ENCODE peak calls at places on chromosome 20, in four cellular contexts. Q, D, C and A are unnamed samples.

GRCh38 chr20:61730631-61731362 is 334.9 kb downstream of the TAF4 start:
- DNase-seq in Q (no peak), D (no peak), C (no peak), A (no peak)

GRCh38 chr20:43448748-43449535 is 8.8 kb upstream of the SRSF6 start:
- DNase-seq in Q (peak), D (peak), C (peak), A (no peak)

GRCh38 chr20:44134897-44135810 is 51.8 kb downstream of the JPH2 start:
- DNase-seq in Q (no peak), D (no peak), C (no peak), A (no peak)

GRCh38 chr20:61494763-61495595 is 242.9 kb downstream of the CDH4 start:
- DNase-seq in Q (no peak), D (no peak), C (no peak), A (no peak)

GRCh38 chr20:57772349-57772964 is 62.6 kb upstream of the PMEPA1 start:
- DNase-seq in Q (no peak), D (peak), C (no peak), A (no peak)

GRCh38 chr20:57509665-57510237 is 15.2 kb downstream of the CTCFL start:
- DNase-seq in Q (no peak), D (no peak), C (no peak), A (no peak)

GRCh38 chr20:59518881-59519706 is 85.2 kb upstream of the PHACTR3 start:
- DNase-seq in Q (peak), D (peak), C (no peak), A (no peak)

GRCh38 chr20:17566345-17566744 is 3.5 kb upstream of the DSTN start:
- DNase-seq in Q (no peak), D (no peak), C (no peak), A (no peak)

GRCh38 chr20:58595167-58595566 is 55.9 kb upstream of the STX16 start:
- DNase-seq in Q (no peak), D (no peak), C (no peak), A (no peak)

GRCh38 chr20:14566505-14566904 is 229.1 kb upstream of the FLRT3 start:
- DNase-seq in Q (no peak), D (no peak), C (no peak), A (no peak)

GRCh38 chr20:46122071-46122470 is 4.0 kb downstream of the CD40 start:
- DNase-seq in Q (no peak), D (peak), C (no peak), A (no peak)

GRCh38 chr20:56414842-56415765 is 3.0 kb downstream of the CASS4 start:
- DNase-seq in Q (no peak), D (peak), C (no peak), A (no peak)

GRCh38 chr20:2840967-2841531 is 504 bp downstream of the VPS16 start:
- DNase-seq in Q (peak), D (peak), C (peak), A (no peak)

GRCh38 chr20:57615472-57615855 is 4.8 kb downstream of the ZBP1 start:
- DNase-seq in Q (no peak), D (no peak), C (no peak), A (no peak)

GRCh38 chr20:62609811-62610757 is 32.2 kb upstream of the SLCO4A1 start:
- DNase-seq in Q (no peak), D (no peak), C (no peak), A (no peak)

GRCh38 chr20:42686057-42686456 is 503.6 kb downstream of the PTPRT start:
- DNase-seq in Q (peak), D (no peak), C (no peak), A (no peak)

GRCh38 chr20:16713056-16713455 is 16.8 kb upstream of the SNRPB2 start:
- DNase-seq in Q (no peak), D (no peak), C (no peak), A (no peak)

GRCh38 chr20:57882451-57883161 is 172.8 kb upstream of the PMEPA1 start:
- DNase-seq in Q (no peak), D (no peak), C (no peak), A (no peak)

GRCh38 chr20:57392130-57392445 is 892 bp downstream of the RBM38 start:
- DNase-seq in Q (no peak), D (no peak), C (no peak), A (no peak)

GRCh38 chr20:57598060-57598459 is 22.2 kb downstream of the ZBP1 start:
- DNase-seq in Q (no peak), D (no peak), C (no peak), A (no peak)

GRCh38 chr20:37376791-37377190 is 30.9 kb downstream of the SRC start:
- DNase-seq in Q (no peak), D (no peak), C (no peak), A (no peak)

GRCh38 chr20:53984781-53985518 is 85.4 kb downstream of the BCAS1 start:
- DNase-seq in Q (no peak), D (no peak), C (no peak), A (no peak)

GRCh38 chr20:46307139-46307998 is 929 bp downstream of the CDH22 start:
- DNase-seq in Q (peak), D (peak), C (peak), A (no peak)

GRCh38 chr20:59270380-59270779 is 30.0 kb upstream of the EDN3 start:
- DNase-seq in Q (no peak), D (no peak), C (no peak), A (no peak)

GRCh38 chr20:38043512-38044300 is 10.2 kb downstream of the RPRD1B start:
- DNase-seq in Q (no peak), D (peak), C (no peak), A (no peak)

GRCh38 chr20:2130668-2131067 is 29.0 kb downstream of the STK35 start:
- DNase-seq in Q (no peak), D (no peak), C (no peak), A (no peak)

GRCh38 chr20:63749597-63750508 is 10.3 kb downstream of the SLC2A4RG start:
- DNase-seq in Q (no peak), D (no peak), C (no peak), A (no peak)

GRCh38 chr20:10524034-10524476 is 89.0 kb downstream of the SLX4IP start:
- DNase-seq in Q (peak), D (peak), C (peak), A (no peak)

GRCh38 chr20:21548390-21549035 is 34.6 kb upstream of the NKX2-2 start:
- DNase-seq in Q (no peak), D (no peak), C (no peak), A (no peak)

GRCh38 chr20:20606046-20606445 is 106.4 kb downstream of the RALGAPA2 start:
- DNase-seq in Q (no peak), D (no peak), C (no peak), A (no peak)

DNA sequence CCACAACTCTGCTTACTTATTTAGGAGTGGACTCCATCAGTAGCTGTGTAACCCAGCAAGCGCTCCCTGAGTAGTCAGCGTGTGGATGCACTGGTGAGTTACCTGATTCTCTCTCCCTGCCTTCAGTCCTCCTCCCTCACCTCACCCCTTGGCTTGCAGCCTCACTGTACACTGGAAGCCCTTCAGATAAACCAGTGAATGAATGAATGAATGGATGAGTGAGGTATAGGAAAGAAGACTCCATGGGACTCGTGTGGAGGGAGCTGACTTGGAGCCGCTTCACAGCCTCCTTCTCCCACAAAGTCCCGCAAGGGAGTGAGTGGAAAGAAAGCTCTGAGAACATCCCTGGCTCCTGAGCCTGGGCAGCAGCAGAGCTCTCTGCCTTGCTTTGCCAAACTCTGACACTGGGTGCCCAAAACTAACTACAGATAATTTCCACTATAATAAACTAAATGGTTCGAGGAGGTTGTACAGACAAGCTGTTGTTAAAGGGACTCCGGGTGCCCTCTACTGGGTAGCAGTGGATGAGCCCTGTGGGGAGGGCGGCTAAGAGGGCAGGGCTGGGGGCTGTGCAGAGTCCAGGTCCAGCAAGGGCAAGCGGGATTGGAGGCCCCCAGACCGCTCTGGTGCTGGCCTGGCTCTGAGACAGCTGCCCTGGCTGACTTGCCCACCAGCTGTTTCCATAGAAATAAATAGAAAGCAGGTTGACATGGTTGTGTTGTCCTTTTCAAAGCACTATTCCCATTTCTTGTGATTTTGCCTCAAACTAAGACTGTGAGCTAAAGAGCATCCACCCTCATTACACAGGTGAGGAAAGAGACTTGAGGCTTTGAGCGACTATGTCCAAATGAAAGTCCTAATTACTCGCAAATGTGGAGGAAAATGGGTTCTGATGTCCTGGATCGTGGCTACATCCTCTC is 167.7 kb upstream of the CST7 start:
- DNase-seq in Q (peak), D (peak), C (no peak), A (peak)
- TF ChIP-seq CTCF in Q (peak), D (peak), C (no peak), A (no peak)

GRCh38 chr20:49283703-49284625 is 6.1 kb upstream of the ZNFX1 start:
- DNase-seq in Q (no peak), D (no peak), C (no peak), A (no peak)
- TF ChIP-seq POLR2A in Q (no peak), D (peak), C (no peak), A (no peak)

GRCh38 chr20:22717466-22717865 is 133.1 kb upstream of the FOXA2 start:
- DNase-seq in Q (no peak), D (no peak), C (no peak), A (no peak)

GRCh38 chr20:22720206-22720605 is 135.8 kb upstream of the FOXA2 start:
- DNase-seq in Q (no peak), D (no peak), C (no peak), A (no peak)

GRCh38 chr20:22716824-22717351 is 132.5 kb upstream of the FOXA2 start:
- DNase-seq in Q (no peak), D (peak), C (no peak), A (no peak)

GRCh38 chr20:22722840-22723239 is 138.5 kb upstream of the FOXA2 start:
- DNase-seq in Q (no peak), D (no peak), C (no peak), A (no peak)

DNA sequence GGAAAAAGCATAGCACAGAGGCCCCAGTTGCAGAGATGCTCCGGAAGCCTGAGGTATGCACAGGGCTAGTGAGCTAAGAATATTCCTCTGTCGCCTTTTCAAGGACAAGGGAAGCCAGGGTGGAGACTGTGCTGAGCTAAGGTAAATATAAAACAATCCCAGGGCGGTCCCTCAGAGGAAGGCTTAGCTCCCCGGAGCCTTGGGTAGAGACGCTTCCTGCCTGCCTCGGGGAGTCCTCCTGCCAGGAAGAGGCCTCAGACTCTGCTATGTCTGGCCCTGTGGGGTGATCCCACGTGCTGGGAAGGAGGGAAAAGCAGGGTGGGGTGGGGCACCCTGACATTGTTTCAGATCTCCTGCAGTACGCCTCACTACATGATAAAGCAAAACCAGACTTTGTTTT is 134.9 kb upstream of the FOXA2 start:
- DNase-seq in Q (no peak), D (no peak), C (no peak), A (no peak)
- TF ChIP-seq CTCF in Q (no peak), D (no peak), C (no peak), A (no peak)

DNA sequence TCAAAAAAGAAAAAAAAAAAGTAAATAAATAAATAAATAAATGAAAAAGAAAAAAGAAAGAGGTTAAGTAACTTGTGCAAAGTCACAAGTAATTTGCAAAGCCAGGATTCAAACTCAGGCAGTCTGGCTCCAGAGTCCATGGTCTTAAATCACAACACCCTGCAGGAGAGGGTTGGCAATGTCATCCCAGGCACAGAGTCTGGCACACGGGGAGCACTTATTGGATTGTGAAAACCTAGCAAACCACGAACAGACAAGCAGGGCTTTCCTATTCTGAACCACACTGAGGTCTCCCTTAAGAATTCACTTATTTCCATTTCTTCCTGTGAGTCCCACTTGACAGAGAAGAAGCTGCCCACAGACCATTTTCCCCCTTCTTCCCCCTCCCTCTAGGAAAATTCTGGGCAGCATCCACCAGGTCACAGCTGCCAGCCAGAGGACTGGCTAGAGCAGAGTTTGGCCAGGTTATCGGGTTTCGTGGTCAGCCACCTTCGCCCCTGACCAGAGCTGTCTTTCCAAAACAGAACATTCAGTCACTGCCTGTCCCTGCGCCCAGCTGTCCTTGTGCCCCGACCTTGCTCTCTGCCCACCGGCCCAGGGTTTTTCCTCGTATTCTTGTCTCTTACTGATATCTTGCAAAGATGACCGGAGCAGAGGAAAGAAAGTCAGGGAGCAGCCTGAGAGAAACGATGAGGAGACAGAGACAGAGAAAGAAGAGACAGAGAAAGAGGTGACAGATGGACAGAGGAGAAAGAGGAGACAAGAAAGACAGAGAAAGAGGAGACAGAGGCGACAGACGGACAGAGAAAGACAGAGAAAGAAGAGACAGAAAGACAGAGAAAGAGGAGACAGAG is 106.4 kb upstream of the PTPN1 start:
- DNase-seq in Q (no peak), D (no peak), C (no peak), A (no peak)
- TF ChIP-seq POLR2A in Q (no peak), D (no peak), C (no peak), A (no peak)